ENCODE peak calls at places on chromosomes 3 and 15, in ten cellular contexts. One of them, this sample, is unnamed.

GRCh38 chr3:56137406-56137805 is 330.9 kb downstream of the ERC2 start:
- DNase-seq in lower leg skin: no peak
- DNase-seq in fibroblast of villous mesenchyme: no peak
- DNase-seq in dorsolateral prefrontal cortex: no peak
- DNase-seq in AG09309: no peak
- DNase-seq in DND-41: no peak
- DNase-seq in hepatocyte: no peak
- DNase-seq in neuronal stem cell: no peak
- DNase-seq in adrenal gland: no peak
- DNase-seq in sigmoid colon: no peak
- DNase-seq in this sample: peak

GRCh38 chr3:152359385-152360248 is 90.9 kb downstream of the MBNL1 start:
- DNase-seq in DND-41: no peak
- DNase-seq in adrenal gland: no peak
- DNase-seq in AG09309: no peak
- DNase-seq in neuronal stem cell: no peak
- DNase-seq in fibroblast of villous mesenchyme: peak
- DNase-seq in lower leg skin: no peak
- DNase-seq in dorsolateral prefrontal cortex: no peak
- DNase-seq in sigmoid colon: no peak
- DNase-seq in hepatocyte: no peak
- DNase-seq in this sample: no peak

GRCh38 chr3:52781741-52782140 is 4.3 kb downstream of the ITIH1 start:
- DNase-seq in hepatocyte: no peak
- DNase-seq in sigmoid colon: no peak
- DNase-seq in lower leg skin: no peak
- DNase-seq in fibroblast of villous mesenchyme: no peak
- DNase-seq in AG09309: no peak
- DNase-seq in DND-41: no peak
- DNase-seq in dorsolateral prefrontal cortex: no peak
- DNase-seq in adrenal gland: no peak
- DNase-seq in neuronal stem cell: no peak
- DNase-seq in this sample: no peak

GRCh38 chr3:49673131-49673714 is 928 bp upstream of the APEH start:
- DNase-seq in lower leg skin: peak
- DNase-seq in DND-41: no peak
- DNase-seq in dorsolateral prefrontal cortex: no peak
- DNase-seq in AG09309: no peak
- DNase-seq in hepatocyte: peak
- DNase-seq in adrenal gland: peak
- DNase-seq in neuronal stem cell: peak
- DNase-seq in sigmoid colon: no peak
- DNase-seq in fibroblast of villous mesenchyme: no peak
- DNase-seq in this sample: peak

GRCh38 chr3:164478323-164478722 is 600.0 kb downstream of the SI start:
- DNase-seq in neuronal stem cell: no peak
- DNase-seq in dorsolateral prefrontal cortex: no peak
- DNase-seq in DND-41: no peak
- DNase-seq in hepatocyte: no peak
- DNase-seq in fibroblast of villous mesenchyme: no peak
- DNase-seq in lower leg skin: no peak
- DNase-seq in AG09309: no peak
- DNase-seq in adrenal gland: no peak
- DNase-seq in sigmoid colon: no peak
- DNase-seq in this sample: no peak

GRCh38 chr3:18501679-18502343 is 76.7 kb upstream of the SATB1 start:
- DNase-seq in dorsolateral prefrontal cortex: no peak
- DNase-seq in hepatocyte: peak
- DNase-seq in fibroblast of villous mesenchyme: no peak
- DNase-seq in sigmoid colon: no peak
- DNase-seq in DND-41: no peak
- DNase-seq in lower leg skin: no peak
- DNase-seq in AG09309: no peak
- DNase-seq in neuronal stem cell: no peak
- DNase-seq in adrenal gland: no peak
- DNase-seq in this sample: no peak

GRCh38 chr3:31106912-31107311 is 212.5 kb upstream of the GADL1 start:
- DNase-seq in fibroblast of villous mesenchyme: peak
- DNase-seq in adrenal gland: no peak
- DNase-seq in AG09309: no peak
- DNase-seq in sigmoid colon: no peak
- DNase-seq in dorsolateral prefrontal cortex: no peak
- DNase-seq in neuronal stem cell: no peak
- DNase-seq in DND-41: no peak
- DNase-seq in hepatocyte: no peak
- DNase-seq in lower leg skin: no peak
- DNase-seq in this sample: peak

GRCh38 chr3:19775744-19776143 is 158.3 kb downstream of the EFHB start:
- DNase-seq in neuronal stem cell: no peak
- DNase-seq in hepatocyte: peak
- DNase-seq in sigmoid colon: no peak
- DNase-seq in fibroblast of villous mesenchyme: no peak
- DNase-seq in lower leg skin: no peak
- DNase-seq in AG09309: no peak
- DNase-seq in DND-41: no peak
- DNase-seq in dorsolateral prefrontal cortex: no peak
- DNase-seq in adrenal gland: no peak
- DNase-seq in this sample: no peak

GRCh38 chr3:128456776-128457715 is 9.6 kb downstream of the DNAJB8 start:
- DNase-seq in hepatocyte: no peak
- DNase-seq in AG09309: no peak
- DNase-seq in fibroblast of villous mesenchyme: no peak
- DNase-seq in adrenal gland: no peak
- DNase-seq in dorsolateral prefrontal cortex: no peak
- DNase-seq in sigmoid colon: no peak
- DNase-seq in DND-41: no peak
- DNase-seq in lower leg skin: no peak
- DNase-seq in neuronal stem cell: no peak
- DNase-seq in this sample: no peak

GRCh38 chr3:7693976-7694375 is 807.6 kb upstream of the LMCD1 start:
- DNase-seq in neuronal stem cell: no peak
- DNase-seq in fibroblast of villous mesenchyme: no peak
- DNase-seq in hepatocyte: no peak
- DNase-seq in sigmoid colon: no peak
- DNase-seq in DND-41: no peak
- DNase-seq in dorsolateral prefrontal cortex: no peak
- DNase-seq in adrenal gland: no peak
- DNase-seq in lower leg skin: no peak
- DNase-seq in AG09309: no peak
- DNase-seq in this sample: no peak

GRCh38 chr15:55993804-55994539 is 560 bp upstream of the NEDD4 start:
- DNase-seq in lower leg skin: no peak
- DNase-seq in sigmoid colon: no peak
- DNase-seq in neuronal stem cell: peak
- DNase-seq in AG09309: peak
- DNase-seq in dorsolateral prefrontal cortex: no peak
- DNase-seq in fibroblast of villous mesenchyme: peak
- DNase-seq in adrenal gland: peak
- DNase-seq in DND-41: no peak
- DNase-seq in hepatocyte: no peak
- DNase-seq in this sample: peak

DNA sequence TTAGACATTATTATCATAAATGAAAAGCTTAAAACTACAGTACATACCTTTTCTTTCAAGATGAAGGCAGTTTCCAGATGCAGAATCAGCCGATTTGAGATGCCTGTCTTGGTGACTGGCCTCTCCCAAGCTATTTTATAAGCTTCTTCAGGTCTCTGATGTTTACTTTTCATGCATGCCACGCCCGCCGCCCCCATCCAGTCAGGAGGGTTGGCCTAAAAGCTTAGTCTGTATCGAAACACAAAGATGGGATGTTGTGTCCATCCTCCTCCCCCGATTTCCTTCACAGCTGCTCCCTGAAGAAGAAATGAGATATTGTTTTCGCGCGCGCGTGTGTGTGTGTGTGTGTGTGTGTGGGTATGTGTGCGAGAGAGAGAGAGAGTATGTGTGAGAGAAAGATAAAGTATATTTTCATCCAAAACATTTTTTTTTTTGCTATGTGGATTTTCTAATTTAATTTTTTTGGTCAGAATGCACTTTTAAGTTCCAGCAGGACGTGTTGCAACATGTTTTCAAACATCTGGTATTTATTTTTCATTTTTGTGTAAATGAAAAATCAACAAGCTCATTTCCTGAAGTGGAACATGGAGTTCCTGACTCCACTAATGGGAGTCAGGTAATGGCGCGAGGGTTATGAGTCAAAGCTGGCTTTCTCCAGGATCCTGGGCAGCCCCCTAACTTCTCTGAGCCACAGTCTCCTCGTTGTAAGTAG is at the start of gene APOD:
- DNase-seq in sigmoid colon: peak
- DNase-seq in adrenal gland: no peak
- DNase-seq in AG09309: no peak
- DNase-seq in neuronal stem cell: no peak
- DNase-seq in dorsolateral prefrontal cortex: peak
- DNase-seq in hepatocyte: peak
- DNase-seq in DND-41: peak
- DNase-seq in lower leg skin: peak
- DNase-seq in fibroblast of villous mesenchyme: peak
- DNase-seq in this sample: peak
- H3K4me3 ChIP-seq in sigmoid colon: peak
- H3K4me3 ChIP-seq in adrenal gland: no peak
- H3K4me3 ChIP-seq in AG09309: no peak
- H3K4me3 ChIP-seq in neuronal stem cell: no peak
- H3K4me3 ChIP-seq in dorsolateral prefrontal cortex: peak
- H3K4me3 ChIP-seq in hepatocyte: no peak
- H3K4me3 ChIP-seq in DND-41: no peak
- H3K4me3 ChIP-seq in lower leg skin: peak
- H3K4me3 ChIP-seq in fibroblast of villous mesenchyme: peak
- H3K4me3 ChIP-seq in this sample: peak

GRCh38 chr15:69234676-69235075 is 64.0 kb upstream of the PAQR5 start:
- DNase-seq in fibroblast of villous mesenchyme: no peak
- DNase-seq in DND-41: no peak
- DNase-seq in neuronal stem cell: no peak
- DNase-seq in dorsolateral prefrontal cortex: no peak
- DNase-seq in sigmoid colon: no peak
- DNase-seq in hepatocyte: no peak
- DNase-seq in AG09309: no peak
- DNase-seq in adrenal gland: no peak
- DNase-seq in lower leg skin: no peak
- DNase-seq in this sample: no peak
- H3K4me3 ChIP-seq in fibroblast of villous mesenchyme: no peak
- H3K4me3 ChIP-seq in DND-41: no peak
- H3K4me3 ChIP-seq in neuronal stem cell: no peak
- H3K4me3 ChIP-seq in dorsolateral prefrontal cortex: no peak
- H3K4me3 ChIP-seq in sigmoid colon: no peak
- H3K4me3 ChIP-seq in hepatocyte: no peak
- H3K4me3 ChIP-seq in AG09309: no peak
- H3K4me3 ChIP-seq in adrenal gland: no peak
- H3K4me3 ChIP-seq in lower leg skin: no peak
- H3K4me3 ChIP-seq in this sample: no peak

DNA sequence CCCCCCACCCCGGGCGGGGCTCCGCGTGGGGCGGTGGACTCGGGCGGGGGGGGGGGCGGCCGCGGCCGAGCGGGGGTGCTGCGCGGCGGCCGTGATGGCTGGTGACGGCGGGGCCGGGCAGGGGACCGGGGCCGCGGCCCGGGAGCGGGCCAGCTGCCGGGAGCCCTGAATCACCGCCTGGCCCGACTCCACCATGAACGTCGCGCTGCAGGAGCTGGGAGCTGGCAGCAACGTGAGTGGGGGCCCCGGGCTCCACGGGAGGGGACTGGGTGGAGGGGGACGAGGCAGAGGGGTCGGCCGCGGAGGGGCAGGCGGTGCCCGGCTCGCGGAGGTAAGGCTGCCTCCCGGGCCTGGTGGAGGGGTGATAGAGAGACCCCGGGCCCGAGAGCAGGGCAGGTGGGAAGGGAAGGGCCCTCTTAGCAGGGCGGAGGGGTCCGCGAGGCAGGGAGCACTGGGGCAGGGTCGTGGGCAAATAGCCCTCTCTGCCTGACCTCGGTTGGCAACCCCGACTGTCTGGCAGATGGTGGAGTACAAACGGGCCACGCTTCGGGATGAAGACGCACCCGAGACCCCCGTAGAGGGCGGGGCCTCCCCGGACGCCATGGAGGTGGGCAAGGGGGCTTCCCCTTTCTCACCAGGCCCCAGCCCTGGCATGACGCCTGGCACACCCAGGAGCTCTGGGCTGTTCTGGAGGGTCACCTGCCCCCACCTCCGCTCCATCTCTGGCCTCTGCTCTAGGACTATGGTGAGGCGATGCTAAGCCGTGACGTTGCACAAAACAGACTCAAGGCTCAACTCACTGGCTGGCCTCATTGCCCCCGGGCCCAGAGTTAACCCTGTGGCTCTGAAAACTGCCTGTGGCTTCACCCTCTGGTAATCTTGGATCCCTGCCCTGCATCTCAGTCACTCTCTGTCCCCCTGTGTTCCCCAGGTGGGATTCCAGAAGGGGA is at the start of gene ECE2:
- DNase-seq in neuronal stem cell: no peak
- DNase-seq in hepatocyte: no peak
- DNase-seq in DND-41: no peak
- DNase-seq in lower leg skin: no peak
- DNase-seq in fibroblast of villous mesenchyme: no peak
- DNase-seq in AG09309: no peak
- DNase-seq in adrenal gland: peak
- DNase-seq in dorsolateral prefrontal cortex: no peak
- DNase-seq in sigmoid colon: no peak
- DNase-seq in this sample: no peak
- H3K4me3 ChIP-seq in neuronal stem cell: no peak
- H3K4me3 ChIP-seq in hepatocyte: no peak
- H3K4me3 ChIP-seq in DND-41: no peak
- H3K4me3 ChIP-seq in lower leg skin: no peak
- H3K4me3 ChIP-seq in fibroblast of villous mesenchyme: no peak
- H3K4me3 ChIP-seq in AG09309: no peak
- H3K4me3 ChIP-seq in adrenal gland: no peak
- H3K4me3 ChIP-seq in dorsolateral prefrontal cortex: peak
- H3K4me3 ChIP-seq in sigmoid colon: no peak
- H3K4me3 ChIP-seq in this sample: no peak

GRCh38 chr3:170420307-170420821 is 1.7 kb downstream of the CLDN11 start:
- DNase-seq in fibroblast of villous mesenchyme: peak
- DNase-seq in DND-41: no peak
- DNase-seq in dorsolateral prefrontal cortex: no peak
- DNase-seq in hepatocyte: peak
- DNase-seq in adrenal gland: peak
- DNase-seq in AG09309: no peak
- DNase-seq in lower leg skin: no peak
- DNase-seq in sigmoid colon: no peak
- DNase-seq in neuronal stem cell: no peak
- DNase-seq in this sample: peak

GRCh38 chr3:170423001-170423615 is 4.4 kb downstream of the CLDN11 start:
- DNase-seq in hepatocyte: no peak
- DNase-seq in neuronal stem cell: no peak
- DNase-seq in sigmoid colon: no peak
- DNase-seq in adrenal gland: peak
- DNase-seq in lower leg skin: no peak
- DNase-seq in dorsolateral prefrontal cortex: no peak
- DNase-seq in fibroblast of villous mesenchyme: no peak
- DNase-seq in AG09309: no peak
- DNase-seq in DND-41: no peak
- DNase-seq in this sample: peak

GRCh38 chr3:170421147-170421641 is 2.5 kb downstream of the CLDN11 start:
- DNase-seq in neuronal stem cell: no peak
- DNase-seq in fibroblast of villous mesenchyme: peak
- DNase-seq in dorsolateral prefrontal cortex: no peak
- DNase-seq in DND-41: no peak
- DNase-seq in AG09309: no peak
- DNase-seq in adrenal gland: peak
- DNase-seq in hepatocyte: peak
- DNase-seq in sigmoid colon: no peak
- DNase-seq in lower leg skin: no peak
- DNase-seq in this sample: peak

GRCh38 chr3:170419301-170420087 is 826 bp downstream of the CLDN11 start:
- DNase-seq in dorsolateral prefrontal cortex: peak
- DNase-seq in lower leg skin: no peak
- DNase-seq in adrenal gland: peak
- DNase-seq in AG09309: no peak
- DNase-seq in fibroblast of villous mesenchyme: peak
- DNase-seq in DND-41: no peak
- DNase-seq in neuronal stem cell: no peak
- DNase-seq in hepatocyte: peak
- DNase-seq in sigmoid colon: peak
- DNase-seq in this sample: peak

GRCh38 chr3:170421758-170422157 is 3.1 kb downstream of the CLDN11 start:
- DNase-seq in DND-41: no peak
- DNase-seq in hepatocyte: no peak
- DNase-seq in lower leg skin: no peak
- DNase-seq in fibroblast of villous mesenchyme: no peak
- DNase-seq in AG09309: no peak
- DNase-seq in adrenal gland: no peak
- DNase-seq in neuronal stem cell: no peak
- DNase-seq in sigmoid colon: no peak
- DNase-seq in dorsolateral prefrontal cortex: no peak
- DNase-seq in this sample: no peak
- H3K4me3 ChIP-seq in DND-41: no peak
- H3K4me3 ChIP-seq in hepatocyte: no peak
- H3K4me3 ChIP-seq in lower leg skin: no peak
- H3K4me3 ChIP-seq in fibroblast of villous mesenchyme: peak
- H3K4me3 ChIP-seq in AG09309: no peak
- H3K4me3 ChIP-seq in adrenal gland: no peak
- H3K4me3 ChIP-seq in neuronal stem cell: no peak
- H3K4me3 ChIP-seq in sigmoid colon: no peak
- H3K4me3 ChIP-seq in dorsolateral prefrontal cortex: peak
- H3K4me3 ChIP-seq in this sample: peak

This sample was measured in choroid plexus epithelial cell.